ENCODE peak calls at places on chromosomes 7 and 10, in ten cellular contexts. One of them, this sample, is unnamed.

GRCh38 chr10:114819313-114819712 is 2.3 kb upstream of the FHIP2A start:
- DNase-seq in A549: no peak
- DNase-seq in Peyer's patch: no peak
- DNase-seq in GM23248: no peak
- DNase-seq in HAP-1: no peak
- DNase-seq in PC-3: peak; percentile 43
- DNase-seq in fibroblast of lung: no peak
- DNase-seq in effector memory CD4-positive, alpha-beta T cell: no peak
- DNase-seq in mucosa of descending colon: no peak
- DNase-seq in CD8-positive, alpha-beta T cell: no peak
- DNase-seq in this sample: no peak

GRCh38 chr7:16106300-16106699 is 315.0 kb downstream of the CRPPA start:
- DNase-seq in A549: no peak
- DNase-seq in Peyer's patch: no peak
- DNase-seq in GM23248: no peak
- DNase-seq in HAP-1: no peak
- DNase-seq in PC-3: no peak
- DNase-seq in fibroblast of lung: no peak
- DNase-seq in effector memory CD4-positive, alpha-beta T cell: no peak
- DNase-seq in mucosa of descending colon: no peak
- DNase-seq in CD8-positive, alpha-beta T cell: no peak
- DNase-seq in this sample: no peak

GRCh38 chr7:98400538-98401427 is at the start of gene BAIAP2L1:
- DNase-seq in A549: peak; percentile 94
- DNase-seq in Peyer's patch: peak; percentile 95
- DNase-seq in GM23248: peak; percentile 67
- DNase-seq in HAP-1: peak; percentile 97
- DNase-seq in PC-3: peak; percentile 92
- DNase-seq in fibroblast of lung: peak; percentile 66
- DNase-seq in effector memory CD4-positive, alpha-beta T cell: peak; percentile 61
- DNase-seq in mucosa of descending colon: peak; percentile 99
- DNase-seq in CD8-positive, alpha-beta T cell: peak; percentile 75
- DNase-seq in this sample: peak; percentile 72

GRCh38 chr7:28686418-28686800 is 271.7 kb downstream of the TRIL start:
- DNase-seq in A549: peak; percentile 5
- DNase-seq in Peyer's patch: no peak
- DNase-seq in GM23248: peak; percentile 86
- DNase-seq in HAP-1: no peak
- DNase-seq in PC-3: peak; percentile 58
- DNase-seq in fibroblast of lung: peak; percentile 77
- DNase-seq in effector memory CD4-positive, alpha-beta T cell: no peak
- DNase-seq in mucosa of descending colon: no peak
- DNase-seq in CD8-positive, alpha-beta T cell: no peak
- DNase-seq in this sample: peak; percentile 69

GRCh38 chr10:113073549-113074189 is 123.6 kb downstream of the TCF7L2 start:
- DNase-seq in A549: peak; percentile 99
- DNase-seq in Peyer's patch: peak; percentile 87
- DNase-seq in GM23248: peak; percentile 98
- DNase-seq in HAP-1: peak; percentile 51
- DNase-seq in PC-3: peak; percentile 92
- DNase-seq in fibroblast of lung: peak; percentile 97
- DNase-seq in effector memory CD4-positive, alpha-beta T cell: no peak
- DNase-seq in mucosa of descending colon: peak; percentile 86
- DNase-seq in CD8-positive, alpha-beta T cell: no peak
- DNase-seq in this sample: no peak

GRCh38 chr10:78264361-78264760 is 230.7 kb downstream of the RPS24 start:
- DNase-seq in A549: no peak
- DNase-seq in Peyer's patch: no peak
- DNase-seq in GM23248: no peak
- DNase-seq in HAP-1: no peak
- DNase-seq in PC-3: no peak
- DNase-seq in fibroblast of lung: no peak
- DNase-seq in effector memory CD4-positive, alpha-beta T cell: no peak
- DNase-seq in mucosa of descending colon: no peak
- DNase-seq in CD8-positive, alpha-beta T cell: no peak
- DNase-seq in this sample: no peak

GRCh38 chr10:48804740-48805182 is 120.1 kb downstream of the WDFY4 start:
- DNase-seq in A549: no peak
- DNase-seq in Peyer's patch: no peak
- DNase-seq in GM23248: no peak
- DNase-seq in HAP-1: no peak
- DNase-seq in PC-3: no peak
- DNase-seq in fibroblast of lung: no peak
- DNase-seq in effector memory CD4-positive, alpha-beta T cell: no peak
- DNase-seq in mucosa of descending colon: no peak
- DNase-seq in CD8-positive, alpha-beta T cell: no peak
- DNase-seq in this sample: peak; percentile 6

GRCh38 chr10:87763086-87763861 is 54.8 kb downstream of the ATAD1 start:
- DNase-seq in A549: no peak
- DNase-seq in Peyer's patch: no peak
- DNase-seq in GM23248: no peak
- DNase-seq in HAP-1: no peak
- DNase-seq in PC-3: no peak
- DNase-seq in fibroblast of lung: no peak
- DNase-seq in effector memory CD4-positive, alpha-beta T cell: no peak
- DNase-seq in mucosa of descending colon: no peak
- DNase-seq in CD8-positive, alpha-beta T cell: no peak
- DNase-seq in this sample: no peak

GRCh38 chr10:100348389-100348927 is 1.4 kb downstream of the SCD start:
- DNase-seq in A549: no peak
- DNase-seq in Peyer's patch: no peak
- DNase-seq in GM23248: no peak
- DNase-seq in HAP-1: no peak
- DNase-seq in PC-3: no peak
- DNase-seq in fibroblast of lung: no peak
- DNase-seq in effector memory CD4-positive, alpha-beta T cell: no peak
- DNase-seq in mucosa of descending colon: no peak
- DNase-seq in CD8-positive, alpha-beta T cell: no peak
- DNase-seq in this sample: no peak

GRCh38 chr10:100347568-100348195 is 649 bp downstream of the SCD start:
- DNase-seq in A549: no peak
- DNase-seq in Peyer's patch: no peak
- DNase-seq in GM23248: peak; percentile 53
- DNase-seq in HAP-1: peak; percentile 41
- DNase-seq in PC-3: no peak
- DNase-seq in fibroblast of lung: peak; percentile 18
- DNase-seq in effector memory CD4-positive, alpha-beta T cell: no peak
- DNase-seq in mucosa of descending colon: no peak
- DNase-seq in CD8-positive, alpha-beta T cell: no peak
- DNase-seq in this sample: no peak

GRCh38 chr10:100350914-100351485 is 4.0 kb downstream of the SCD start:
- DNase-seq in A549: no peak
- DNase-seq in Peyer's patch: no peak
- DNase-seq in GM23248: no peak
- DNase-seq in HAP-1: no peak
- DNase-seq in PC-3: no peak
- DNase-seq in fibroblast of lung: no peak
- DNase-seq in effector memory CD4-positive, alpha-beta T cell: no peak
- DNase-seq in mucosa of descending colon: no peak
- DNase-seq in CD8-positive, alpha-beta T cell: no peak
- DNase-seq in this sample: no peak

GRCh38 chr10:100349087-100349486 is 2.1 kb downstream of the SCD start:
- DNase-seq in A549: no peak
- DNase-seq in Peyer's patch: no peak
- DNase-seq in GM23248: no peak
- DNase-seq in HAP-1: no peak
- DNase-seq in PC-3: no peak
- DNase-seq in fibroblast of lung: no peak
- DNase-seq in effector memory CD4-positive, alpha-beta T cell: no peak
- DNase-seq in mucosa of descending colon: no peak
- DNase-seq in CD8-positive, alpha-beta T cell: no peak
- DNase-seq in this sample: no peak

GRCh38 chr10:100349672-100350071 is 2.6 kb downstream of the SCD start:
- DNase-seq in A549: no peak
- DNase-seq in Peyer's patch: no peak
- DNase-seq in GM23248: no peak
- DNase-seq in HAP-1: no peak
- DNase-seq in PC-3: no peak
- DNase-seq in fibroblast of lung: no peak
- DNase-seq in effector memory CD4-positive, alpha-beta T cell: no peak
- DNase-seq in mucosa of descending colon: no peak
- DNase-seq in CD8-positive, alpha-beta T cell: no peak
- DNase-seq in this sample: no peak
- H3K4me1 ChIP-seq in A549: peaks cover 68% of the 10 kb centered on the region
- H3K4me1 ChIP-seq in Peyer's patch: no peaks in the 10 kb centered on the region
- H3K4me1 ChIP-seq in GM23248: peaks cover 7% of the 10 kb centered on the region
- H3K4me1 ChIP-seq in HAP-1: peaks cover 28% of the 10 kb centered on the region
- H3K4me1 ChIP-seq in PC-3: peaks cover 28% of the 10 kb centered on the region
- H3K4me1 ChIP-seq in fibroblast of lung: peaks cover 14% of the 10 kb centered on the region
- H3K4me1 ChIP-seq in effector memory CD4-positive, alpha-beta T cell: peaks cover 14% of the 10 kb centered on the region
- H3K4me1 ChIP-seq in mucosa of descending colon: peaks cover 16% of the 10 kb centered on the region
- H3K4me1 ChIP-seq in CD8-positive, alpha-beta T cell: peaks cover 6% of the 10 kb centered on the region
- H3K4me1 ChIP-seq in this sample: peaks cover 45% of the 10 kb centered on the region

DNA sequence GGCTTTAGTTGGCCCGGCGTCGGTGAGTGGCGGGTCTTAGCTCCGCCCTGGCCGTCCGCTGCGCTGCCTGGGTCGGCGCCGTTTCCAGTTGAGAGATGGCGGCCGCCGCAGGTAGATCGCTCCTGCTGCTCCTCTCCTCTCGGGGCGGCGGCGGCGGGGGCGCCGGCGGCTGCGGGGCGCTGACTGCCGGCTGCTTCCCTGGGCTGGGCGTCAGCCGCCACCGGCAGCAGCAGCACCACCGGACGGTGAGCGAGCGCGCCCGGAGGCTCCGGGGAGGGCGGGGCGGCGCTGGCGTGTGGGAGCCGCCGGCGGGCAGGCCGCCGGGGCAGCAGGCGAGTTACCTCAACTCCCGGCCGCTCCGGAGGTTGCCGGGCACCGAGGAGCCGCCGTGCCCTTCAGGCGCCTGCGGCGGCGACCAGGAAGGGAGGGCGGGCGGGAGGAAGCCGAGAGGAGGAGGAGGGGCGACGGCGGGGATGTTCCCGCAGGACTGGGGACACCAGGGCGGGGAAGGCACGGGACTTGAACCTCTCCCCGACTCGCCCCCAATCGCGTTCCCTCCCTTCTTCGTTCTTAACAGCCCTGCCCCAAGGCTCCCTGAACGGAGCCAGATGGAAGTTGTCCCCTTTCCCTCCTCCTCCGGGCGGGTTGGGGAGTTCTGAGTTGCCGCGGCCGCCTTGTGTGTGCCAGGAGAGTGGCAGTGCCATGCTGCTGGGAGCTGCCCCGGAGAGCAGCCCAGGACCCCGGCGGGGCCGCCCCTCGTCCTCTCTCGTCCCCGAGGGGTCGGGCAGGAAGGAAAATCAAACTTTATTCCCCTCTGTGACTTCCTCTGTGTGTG is at the start of gene MCU:
- DNase-seq in A549: peak; percentile 97
- DNase-seq in Peyer's patch: peak; percentile 98
- DNase-seq in GM23248: peak; percentile 99
- DNase-seq in HAP-1: peak; percentile 96
- DNase-seq in PC-3: peak; percentile 89
- DNase-seq in fibroblast of lung: peak; percentile 92
- DNase-seq in effector memory CD4-positive, alpha-beta T cell: peak; percentile 85
- DNase-seq in mucosa of descending colon: peak; percentile 96
- DNase-seq in CD8-positive, alpha-beta T cell: peak; percentile 87
- DNase-seq in this sample: peak; percentile 96
- H3K9me3 ChIP-seq in A549: no peaks in the 10 kb centered on the region
- H3K9me3 ChIP-seq in Peyer's patch: no peaks in the 10 kb centered on the region
- H3K9me3 ChIP-seq in GM23248: no peaks in the 10 kb centered on the region
- H3K9me3 ChIP-seq in HAP-1: no peaks in the 10 kb centered on the region
- H3K9me3 ChIP-seq in PC-3: no peaks in the 10 kb centered on the region
- H3K9me3 ChIP-seq in fibroblast of lung: no peaks in the 10 kb centered on the region
- H3K9me3 ChIP-seq in effector memory CD4-positive, alpha-beta T cell: no peaks in the 10 kb centered on the region
- H3K9me3 ChIP-seq in mucosa of descending colon: no peaks in the 10 kb centered on the region
- H3K9me3 ChIP-seq in CD8-positive, alpha-beta T cell: no peaks in the 10 kb centered on the region
- H3K9me3 ChIP-seq in this sample: no peaks in the 10 kb centered on the region

DNA sequence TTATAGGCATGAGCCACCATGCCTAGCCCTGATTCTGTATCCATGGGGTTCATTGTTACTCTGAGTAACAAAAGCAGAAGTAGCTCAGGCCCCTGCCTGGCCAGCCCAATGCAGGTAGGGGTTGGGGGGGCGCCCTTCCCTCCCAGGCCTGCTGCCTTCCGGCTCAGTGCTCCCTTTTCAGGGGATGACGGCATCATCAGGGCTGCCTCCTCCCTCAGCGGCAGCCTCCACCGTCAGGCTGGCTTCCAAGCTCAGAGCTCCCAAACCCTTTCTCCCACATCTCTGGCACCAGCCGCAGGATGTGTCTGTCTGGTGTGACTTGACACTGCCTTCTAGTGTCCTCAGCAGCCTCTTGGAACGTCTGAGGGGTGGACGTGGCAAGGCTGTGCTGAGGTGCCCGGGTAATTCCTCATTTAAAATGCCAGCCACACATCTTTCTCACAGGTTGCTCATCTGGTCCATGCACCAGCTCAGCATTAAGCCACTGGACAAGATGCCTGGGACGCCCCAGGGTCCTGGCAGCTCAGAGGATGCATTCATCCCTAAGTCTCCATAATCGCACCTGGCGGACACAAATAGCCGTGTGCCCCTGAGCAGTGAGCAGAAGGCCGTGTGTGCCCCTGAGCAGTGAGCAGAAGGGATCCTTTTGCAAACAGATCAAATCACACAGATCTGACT is 38.2 kb downstream of the PAPOLB start:
- DNase-seq in A549: no peak
- DNase-seq in Peyer's patch: no peak
- DNase-seq in GM23248: no peak
- DNase-seq in HAP-1: no peak
- DNase-seq in PC-3: no peak
- DNase-seq in fibroblast of lung: no peak
- DNase-seq in effector memory CD4-positive, alpha-beta T cell: no peak
- DNase-seq in mucosa of descending colon: no peak
- DNase-seq in CD8-positive, alpha-beta T cell: no peak
- DNase-seq in this sample: no peak
- H3K4me1 ChIP-seq in A549: no peaks in the 10 kb centered on the region
- H3K4me1 ChIP-seq in Peyer's patch: no peaks in the 10 kb centered on the region
- H3K4me1 ChIP-seq in GM23248: no peaks in the 10 kb centered on the region
- H3K4me1 ChIP-seq in HAP-1: no peaks in the 10 kb centered on the region
- H3K4me1 ChIP-seq in PC-3: no peaks in the 10 kb centered on the region
- H3K4me1 ChIP-seq in fibroblast of lung: no peaks in the 10 kb centered on the region
- H3K4me1 ChIP-seq in effector memory CD4-positive, alpha-beta T cell: no peaks in the 10 kb centered on the region
- H3K4me1 ChIP-seq in mucosa of descending colon: no peaks in the 10 kb centered on the region
- H3K4me1 ChIP-seq in CD8-positive, alpha-beta T cell: no peaks in the 10 kb centered on the region
- H3K4me1 ChIP-seq in this sample: no peaks in the 10 kb centered on the region

GRCh38 chr7:158015403-158016116 is 572.1 kb downstream of the PTPRN2 start:
- DNase-seq in A549: no peak
- DNase-seq in Peyer's patch: peak; percentile 24
- DNase-seq in GM23248: no peak
- DNase-seq in HAP-1: no peak
- DNase-seq in PC-3: no peak
- DNase-seq in fibroblast of lung: no peak
- DNase-seq in effector memory CD4-positive, alpha-beta T cell: no peak
- DNase-seq in mucosa of descending colon: no peak
- DNase-seq in CD8-positive, alpha-beta T cell: no peak
- DNase-seq in this sample: no peak

GRCh38 chr7:158018971-158019645 is 568.5 kb downstream of the PTPRN2 start:
- DNase-seq in A549: no peak
- DNase-seq in Peyer's patch: peak; percentile 37
- DNase-seq in GM23248: no peak
- DNase-seq in HAP-1: no peak
- DNase-seq in PC-3: no peak
- DNase-seq in fibroblast of lung: no peak
- DNase-seq in effector memory CD4-positive, alpha-beta T cell: no peak
- DNase-seq in mucosa of descending colon: no peak
- DNase-seq in CD8-positive, alpha-beta T cell: no peak
- DNase-seq in this sample: no peak

GRCh38 chr7:158018061-158018796 is 569.4 kb downstream of the PTPRN2 start:
- DNase-seq in A549: no peak
- DNase-seq in Peyer's patch: peak; percentile 21
- DNase-seq in GM23248: no peak
- DNase-seq in HAP-1: no peak
- DNase-seq in PC-3: no peak
- DNase-seq in fibroblast of lung: no peak
- DNase-seq in effector memory CD4-positive, alpha-beta T cell: no peak
- DNase-seq in mucosa of descending colon: no peak
- DNase-seq in CD8-positive, alpha-beta T cell: no peak
- DNase-seq in this sample: no peak

GRCh38 chr7:158017226-158018060 is 570.2 kb downstream of the PTPRN2 start:
- DNase-seq in A549: no peak
- DNase-seq in Peyer's patch: peak; percentile 27
- DNase-seq in GM23248: no peak
- DNase-seq in HAP-1: peak; percentile 46
- DNase-seq in PC-3: no peak
- DNase-seq in fibroblast of lung: no peak
- DNase-seq in effector memory CD4-positive, alpha-beta T cell: no peak
- DNase-seq in mucosa of descending colon: no peak
- DNase-seq in CD8-positive, alpha-beta T cell: no peak
- DNase-seq in this sample: peak; percentile 36

GRCh38 chr7:158016171-158017087 is 571.2 kb downstream of the PTPRN2 start:
- DNase-seq in A549: no peak
- DNase-seq in Peyer's patch: peak; percentile 39
- DNase-seq in GM23248: no peak
- DNase-seq in HAP-1: peak; percentile 44
- DNase-seq in PC-3: no peak
- DNase-seq in fibroblast of lung: no peak
- DNase-seq in effector memory CD4-positive, alpha-beta T cell: no peak
- DNase-seq in mucosa of descending colon: no peak
- DNase-seq in CD8-positive, alpha-beta T cell: no peak
- DNase-seq in this sample: no peak
- H3K9me3 ChIP-seq in A549: no peaks in the 10 kb centered on the region
- H3K9me3 ChIP-seq in Peyer's patch: no peaks in the 10 kb centered on the region
- H3K9me3 ChIP-seq in GM23248: no peaks in the 10 kb centered on the region
- H3K9me3 ChIP-seq in HAP-1: no peaks in the 10 kb centered on the region
- H3K9me3 ChIP-seq in PC-3: no peaks in the 10 kb centered on the region
- H3K9me3 ChIP-seq in fibroblast of lung: no peaks in the 10 kb centered on the region
- H3K9me3 ChIP-seq in effector memory CD4-positive, alpha-beta T cell: no peaks in the 10 kb centered on the region
- H3K9me3 ChIP-seq in mucosa of descending colon: no peaks in the 10 kb centered on the region
- H3K9me3 ChIP-seq in CD8-positive, alpha-beta T cell: no peaks in the 10 kb centered on the region
- H3K9me3 ChIP-seq in this sample: no peaks in the 10 kb centered on the region